ENCODE peak calls at places on chromosomes 2 and 18, in five cellular contexts. R, J, Q, A and E are unnamed samples.

GRCh38 chr2:134663451-134663850 is 55.3 kb downstream of the TMEM163 start:
- DNase-seq in R (no peak), J (no peak), Q (no peak), A (no peak), E (no peak)

GRCh38 chr2:158457092-158457825 is 507 bp downstream of the PKP4 start:
- DNase-seq in R (peak), J (peak), Q (peak), A (peak), E (peak)

GRCh38 chr2:201639205-201639604 is 4.1 kb downstream of the TMEM237 start:
- DNase-seq in R (no peak), J (no peak), Q (no peak), A (peak), E (peak)

GRCh38 chr2:169105433-169105832 is 36.1 kb downstream of the DHRS9 start:
- DNase-seq in R (no peak), J (no peak), Q (no peak), A (no peak), E (no peak)

GRCh38 chr18:35024965-35025364 is 16.2 kb upstream of the MAPRE2 start:
- DNase-seq in R (no peak), J (peak), Q (no peak), A (peak), E (no peak)

GRCh38 chr2:106028192-106028591 is 165.9 kb downstream of the UXS1 start:
- DNase-seq in R (no peak), J (no peak), Q (no peak), A (no peak), E (no peak)

GRCh38 chr2:129906861-129907235 is 72.6 kb upstream of the RAB6C start:
- DNase-seq in R (no peak), J (no peak), Q (no peak), A (no peak), E (no peak)

GRCh38 chr2:23498941-23499340 is 114.0 kb downstream of the KLHL29 start:
- DNase-seq in R (no peak), J (no peak), Q (no peak), A (peak), E (no peak)

GRCh38 chr2:84486436-84487115 is 27.5 kb upstream of the SUCLG1 start:
- DNase-seq in R (no peak), J (no peak), Q (no peak), A (no peak), E (no peak)

GRCh38 chr18:58761970-58762780 is 90.9 kb downstream of the MALT1 start:
- DNase-seq in R (no peak), J (no peak), Q (no peak), A (no peak), E (no peak)

GRCh38 chr2:81247648-81248047 is 943.1 kb upstream of the LRRTM1 start:
- DNase-seq in R (no peak), J (no peak), Q (no peak), A (no peak), E (no peak)

GRCh38 chr2:96838345-96839287 is 5.2 kb downstream of the ANKRD23 start:
- DNase-seq in R (no peak), J (no peak), Q (no peak), A (no peak), E (no peak)

GRCh38 chr2:43086451-43087221 is 139.8 kb downstream of the ZFP36L2 start:
- DNase-seq in R (no peak), J (no peak), Q (no peak), A (peak), E (peak)

GRCh38 chr2:11017921-11018320 is 106.2 kb downstream of the KCNF1 start:
- DNase-seq in R (no peak), J (no peak), Q (no peak), A (no peak), E (no peak)

GRCh38 chr2:121049921-121050585 is 234.9 kb downstream of the TFCP2L1 start:
- DNase-seq in R (no peak), J (no peak), Q (no peak), A (no peak), E (no peak)

GRCh38 chr2:207014424-207014823 is 75.1 kb downstream of the CPO start:
- DNase-seq in R (no peak), J (no peak), Q (no peak), A (no peak), E (no peak)

GRCh38 chr18:32735781-32736180 is 37.0 kb downstream of the KLHL14 start:
- DNase-seq in R (peak), J (no peak), Q (no peak), A (no peak), E (no peak)

GRCh38 chr2:191999101-191999836 is 152.4 kb upstream of the CAVIN2 start:
- DNase-seq in R (no peak), J (no peak), Q (no peak), A (no peak), E (no peak)

GRCh38 chr18:8706981-8707940 is 1.9 kb downstream of the MTCL1 start:
- DNase-seq in R (peak), J (peak), Q (no peak), A (peak), E (peak)

GRCh38 chr2:54680397-54681032 is 42.9 kb upstream of the EML6 start:
- DNase-seq in R (no peak), J (no peak), Q (peak), A (peak), E (peak)

GRCh38 chr2:241990466-241990865 is 120.9 kb downstream of the RTP5 start:
- DNase-seq in R (no peak), J (no peak), Q (no peak), A (no peak), E (no peak)

GRCh38 chr2:200365209-200365608 is 58.7 kb downstream of the SPATS2L start:
- DNase-seq in R (no peak), J (no peak), Q (no peak), A (no peak), E (no peak)

GRCh38 chr2:56770490-56770889 is 586.7 kb downstream of the CCDC85A start:
- DNase-seq in R (no peak), J (no peak), Q (no peak), A (peak), E (peak)

GRCh38 chr2:173898178-173898668 is 67.0 kb downstream of the SP3 start:
- DNase-seq in R (no peak), J (peak), Q (no peak), A (no peak), E (peak)